ENCODE peak calls at places on chromosomes 5 and 9, in four cellular contexts. Z is IMR-90, U is fibroblast of lung, A is HepG2. Q is an unnamed sample.

GRCh38 chr9:136225366-136225747 is 20.3 kb downstream of the QSOX2 start:
- DNase-seq in U (no peak), Z (no peak), A (no peak), Q (no peak)

GRCh38 chr5:115514220-115514619 is 30.4 kb downstream of the FEM1C start:
- DNase-seq in U (no peak), A (no peak), Z (no peak), Q (no peak)

GRCh38 chr5:138603521-138603920 is 28.3 kb upstream of the HSPA9 start:
- DNase-seq in A (no peak), U (peak), Z (peak), Q (peak)

GRCh38 chr5:143147918-143148317 is 255.6 kb downstream of the NR3C1 start:
- DNase-seq in A (no peak), Z (peak), U (peak), Q (no peak)

GRCh38 chr5:111869681-111870080 is 112.7 kb upstream of the NREP start:
- DNase-seq in U (peak), Z (peak), A (no peak), Q (peak)

GRCh38 chr5:170747851-170748250 is 35.7 kb upstream of the GABRP start:
- DNase-seq in A (peak), Z (no peak), U (no peak), Q (peak)

GRCh38 chr5:27093296-27093695 is 54.9 kb upstream of the CDH9 start:
- DNase-seq in U (no peak), A (no peak), Z (no peak), Q (no peak)

GRCh38 chr5:41404757-41405156 is 105.6 kb downstream of the PLCXD3 start:
- DNase-seq in U (peak), Z (no peak), A (no peak), Q (no peak)

GRCh38 chr5:154380263-154380662 is 65.5 kb upstream of the SAP30L start:
- DNase-seq in U (peak), A (no peak), Z (no peak), Q (no peak)

GRCh38 chr9:19946446-19947109 is 157.7 kb upstream of the SLC24A2 start:
- DNase-seq in U (peak), Z (peak), A (no peak), Q (peak)

GRCh38 chr9:25716220-25716872 is 38.1 kb upstream of the TUSC1 start:
- DNase-seq in Z (peak), U (peak), A (peak), Q (peak)

GRCh38 chr9:134633362-134634142 is 8.1 kb upstream of the COL5A1 start:
- DNase-seq in Z (no peak), A (no peak), U (no peak), Q (no peak)

GRCh38 chr5:154412925-154413324 is 32.9 kb upstream of the SAP30L start:
- DNase-seq in A (no peak), U (no peak), Z (no peak), Q (no peak)

GRCh38 chr9:133048595-133048994 is 13.2 kb upstream of the CEL start:
- DNase-seq in Z (peak), A (no peak), U (no peak), Q (peak)

GRCh38 chr5:66169534-66169933 is 25.4 kb downstream of the SREK1 start:
- DNase-seq in A (no peak), U (no peak), Z (peak), Q (no peak)

GRCh38 chr5:179549973-179550510 is 312 bp upstream of the RUFY1 start:
- DNase-seq in A (peak), Z (no peak), U (peak), Q (no peak)

GRCh38 chr9:121633144-121633714 is 18.2 kb upstream of the DAB2IP start:
- DNase-seq in U (no peak), Z (no peak), A (peak), Q (no peak)

GRCh38 chr9:121633736-121634135 is 17.7 kb upstream of the DAB2IP start:
- DNase-seq in Z (no peak), A (no peak), U (no peak), Q (no peak)

GRCh38 chr9:121628401-121628800 is 23.0 kb upstream of the DAB2IP start:
- DNase-seq in Z (no peak), U (no peak), A (no peak), Q (no peak)

GRCh38 chr9:121631978-121632418 is 19.4 kb upstream of the DAB2IP start:
- DNase-seq in U (no peak), A (no peak), Z (no peak), Q (no peak)

GRCh38 chr9:121631115-121631514 is 20.3 kb upstream of the DAB2IP start:
- DNase-seq in Z (no peak), U (no peak), A (no peak), Q (no peak)
- H3K9ac ChIP-seq in Z (no peak), U (no peak), A (no peak), Q (no peak)

GRCh38 chr9:17134396-17134842 is 421 bp upstream of the CNTLN start:
- DNase-seq in Z (peak), A (no peak), U (peak), Q (peak)
- H3K9ac ChIP-seq in Z (peak), A (no peak), U (peak), Q (peak)

GRCh38 chr5:151085517-151086031 is 4.7 kb upstream of the TNIP1 start:
- DNase-seq in Z (peak), A (no peak), U (no peak), Q (no peak)
- H3K9ac ChIP-seq in Z (peak), A (peak), U (no peak), Q (peak)

DNA sequence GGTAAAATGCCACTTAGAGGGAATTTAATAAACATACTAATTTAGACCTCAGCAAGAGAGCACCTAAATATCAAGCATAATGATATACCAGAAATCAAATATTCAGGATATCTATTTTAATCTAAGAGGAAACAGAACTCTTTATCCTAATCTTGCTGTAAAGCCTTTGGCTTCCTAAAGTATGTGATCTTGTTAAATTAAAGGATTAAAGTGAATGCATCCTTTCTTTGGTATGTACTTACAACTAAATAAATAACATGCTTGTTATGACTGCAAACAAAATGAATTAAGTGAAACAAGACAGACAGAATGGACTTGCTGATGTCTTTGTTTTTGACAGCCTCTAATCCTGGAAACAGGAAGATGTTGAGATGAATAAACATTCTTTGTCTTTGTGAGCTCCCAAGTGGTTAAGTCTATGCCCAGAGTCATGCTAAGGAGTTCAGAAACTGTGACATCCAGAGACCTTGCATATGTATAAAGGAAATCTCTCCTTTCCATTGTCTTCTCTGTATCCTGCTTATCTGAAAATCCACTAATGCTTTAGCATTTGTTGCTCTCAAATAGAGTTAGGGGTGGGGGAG is 181.6 kb downstream of the SPATA31D1 start:
- DNase-seq in A (no peak), Z (no peak), U (no peak), Q (peak)
- H3K9ac ChIP-seq in A (no peak), Z (no peak), U (no peak), Q (no peak)

GRCh38 chr9:6078382-6079105 is 63.1 kb upstream of the RANBP6 start:
- DNase-seq in A (no peak), Z (no peak), U (peak), Q (no peak)
- H3K9ac ChIP-seq in A (no peak), Z (no peak), U (no peak), Q (no peak)

DNA sequence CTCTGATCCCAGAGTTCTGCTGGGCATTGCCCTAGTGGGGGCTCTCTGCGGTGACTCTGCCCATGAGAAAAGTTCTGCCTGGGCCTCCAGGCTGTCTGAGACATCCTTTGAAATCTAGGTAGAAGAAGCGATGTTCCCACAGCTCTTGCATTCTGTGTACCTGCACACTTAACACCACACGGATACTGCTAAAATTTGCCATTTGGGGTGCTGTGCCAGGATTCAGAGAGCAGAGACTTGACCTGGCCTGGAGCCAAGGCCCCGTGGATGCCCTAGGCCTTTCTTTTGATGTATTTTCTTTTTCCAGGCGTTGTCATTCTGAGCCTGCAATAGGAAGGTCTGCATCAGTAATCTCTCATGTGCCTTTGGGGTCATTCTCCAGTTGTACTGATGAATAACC is 89.3 kb upstream of the IL12B start:
- DNase-seq in Z (no peak), U (no peak), A (peak), Q (no peak)
- H3K9ac ChIP-seq in Z (no peak), U (no peak), A (no peak), Q (no peak)

DNA sequence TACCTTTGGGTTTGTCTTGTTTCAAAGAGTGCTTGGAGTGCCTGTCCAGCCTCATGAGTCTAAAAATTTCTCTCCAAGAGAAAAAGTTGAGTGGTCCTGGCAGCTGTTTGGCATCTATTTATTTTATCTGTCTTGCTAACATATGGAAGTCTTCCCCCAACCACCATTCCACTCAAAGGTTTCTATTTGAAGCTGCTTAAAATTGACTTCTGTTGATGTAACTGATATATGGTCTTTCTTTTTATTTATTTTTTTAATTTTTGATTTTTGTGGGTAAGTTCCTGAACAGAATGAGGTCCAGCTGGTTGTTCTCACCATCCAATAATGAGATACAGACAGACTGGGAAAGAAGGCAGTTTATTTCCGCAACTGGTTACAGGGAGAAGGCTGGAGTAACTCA is 178.7 kb upstream of the SGCD start:
- DNase-seq in Z (peak), U (peak), A (no peak), Q (peak)
- H3K9ac ChIP-seq in Z (no peak), U (no peak), A (no peak), Q (no peak)

GRCh38 chr9:110745656-110746055 is 77.1 kb downstream of the MUSK start:
- DNase-seq in U (peak), A (no peak), Z (peak), Q (peak)
- H3K9ac ChIP-seq in U (no peak), A (no peak), Z (peak), Q (peak)

GRCh38 chr5:80389575-80389974 is 18.3 kb upstream of the ZFYVE16 start:
- DNase-seq in A (no peak), Z (no peak), U (no peak), Q (no peak)
- H3K9ac ChIP-seq in A (no peak), Z (no peak), U (no peak), Q (no peak)

DNA sequence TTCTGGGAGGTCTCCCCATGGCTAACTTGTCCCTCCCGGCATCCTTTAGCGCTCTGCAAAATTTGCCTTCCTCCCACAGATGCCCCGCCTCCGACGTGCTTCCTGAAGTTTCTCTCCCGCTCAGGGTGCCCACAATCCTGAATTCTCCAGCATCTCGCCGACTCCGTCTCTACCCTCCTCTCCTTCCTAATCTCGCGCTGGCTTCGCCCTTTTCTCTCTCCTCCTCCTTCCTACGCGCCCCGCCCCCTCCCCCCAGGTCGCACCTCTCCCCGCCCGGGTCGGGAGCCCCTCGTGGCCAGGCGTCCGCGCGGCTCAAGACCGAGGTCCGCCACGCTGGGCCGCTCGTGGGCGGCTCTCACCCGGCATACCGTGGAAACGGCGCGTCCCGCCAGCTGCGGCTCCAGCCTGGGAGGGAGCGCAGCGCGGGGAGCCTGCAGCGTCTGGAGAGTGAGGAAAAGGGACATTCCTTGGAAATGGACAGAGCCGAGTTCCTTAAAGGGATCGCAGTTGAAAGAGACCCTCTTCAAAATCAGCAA is 4.8 kb upstream of the IRX2 start:
- DNase-seq in A (no peak), Z (peak), U (peak), Q (no peak)
- H3K9ac ChIP-seq in A (no peak), Z (no peak), U (no peak), Q (peak)

Q was measured in adipocyte.